ENCODE peak calls at places on chromosomes 12 and 14, in eight cellular contexts. H is K562, O is mesenchymal stem cell, C is body of pancreas, S is fibroblast of pulmonary artery, J is psoas muscle, F is brain microvascular endothelial cell, P is BE2C. K is an unnamed sample.

GRCh38 chr12:56636675-56637540 is 6.8 kb upstream of the BAZ2A start:
- DNase-seq in O (peak; percentile 100), H (peak; percentile 90), S (peak; percentile 100), P (peak; percentile 99), C (peak; percentile 99), F (peak; percentile 100), J (peak; percentile 99), K (peak; percentile 99)

GRCh38 chr12:40692617-40693502 is 621 bp downstream of the CNTN1 start:
- DNase-seq in P (peak; percentile 50), C (peak; percentile 32), H (no peak), F (no peak), J (peak; percentile 16), S (no peak), O (no peak), K (no peak)

GRCh38 chr12:88142610-88142991 is 494 bp downstream of the TMTC3 start:
- DNase-seq in H (peak; percentile 16), P (peak; percentile 18), F (no peak), S (no peak), C (no peak), O (no peak), J (peak; percentile 27), K (peak; percentile 0)

GRCh38 chr12:113145720-113146551 is 3.6 kb upstream of the CFAP73 start:
- DNase-seq in S (peak; percentile 69), P (no peak), O (no peak), H (no peak), F (no peak), J (no peak), C (no peak), K (no peak)

GRCh38 chr14:100767788-100768536 is 41.3 kb downstream of the DLK1 start:
- DNase-seq in O (no peak), C (no peak), P (no peak), H (no peak), S (no peak), J (no peak), F (no peak), K (no peak)

GRCh38 chr12:101044512-101045074 is 165.4 kb downstream of the SLC5A8 start:
- DNase-seq in F (no peak), C (no peak), O (no peak), J (no peak), P (no peak), S (peak; percentile 29), H (no peak), K (no peak)

GRCh38 chr14:68140111-68140741 is 320.6 kb downstream of the RAD51B start:
- DNase-seq in O (peak; percentile 98), F (peak; percentile 94), C (peak; percentile 79), J (no peak), H (no peak), P (no peak), S (peak; percentile 97), K (peak; percentile 91)

GRCh38 chr12:127280393-127281275 is 986.3 kb upstream of the TMEM132C start:
- DNase-seq in F (no peak), H (peak; percentile 86), P (peak; percentile 52), S (no peak), C (peak; percentile 42), O (peak; percentile 3), J (peak; percentile 33), K (no peak)

GRCh38 chr14:77660754-77661153 is 44.3 kb upstream of the SPTLC2 start:
- DNase-seq in O (no peak), J (no peak), S (no peak), H (no peak), C (peak; percentile 27), P (peak; percentile 44), F (no peak), K (no peak)

GRCh38 chr12:26113194-26113654 is 11.6 kb downstream of the BHLHE41 start:
- DNase-seq in C (peak; percentile 67), H (no peak), S (no peak), J (no peak), O (peak; percentile 35), F (no peak), P (no peak), K (peak; percentile 40)

GRCh38 chr12:125140239-125140917 is 75.1 kb downstream of the AACS start:
- DNase-seq in H (no peak), C (no peak), O (peak; percentile 13), P (no peak), F (no peak), S (no peak), J (no peak), K (no peak)

GRCh38 chr14:72686101-72686500 is 207.8 kb downstream of the DPF3 start:
- DNase-seq in J (no peak), F (no peak), C (no peak), O (peak; percentile 41), P (no peak), H (no peak), S (no peak), K (no peak)

GRCh38 chr14:100538566-100539318 is 48.5 kb downstream of the BEGAIN start:
- DNase-seq in C (no peak), S (no peak), J (peak; percentile 11), F (no peak), O (no peak), P (peak; percentile 15), H (no peak), K (no peak)

GRCh38 chr14:95482967-95483842 is 33.2 kb downstream of the SYNE3 start:
- DNase-seq in F (peak; percentile 88), J (peak; percentile 83), C (peak; percentile 51), O (peak; percentile 97), P (peak; percentile 75), S (peak; percentile 91), H (peak; percentile 16), K (peak; percentile 88)

GRCh38 chr14:102317564-102318248 is 1.8 kb upstream of the ZNF839 start:
- DNase-seq in C (no peak), P (no peak), H (no peak), O (no peak), S (peak; percentile 20), F (no peak), J (no peak), K (peak; percentile 85)

GRCh38 chr12:46585854-46586621 is 213.5 kb upstream of the SLC38A2 start:
- DNase-seq in P (peak; percentile 35), C (peak; percentile 48), S (peak; percentile 73), J (no peak), H (no peak), O (peak; percentile 81), F (peak; percentile 94), K (no peak)

GRCh38 chr14:41037388-41037787 is 569.3 kb upstream of the LRFN5 start:
- DNase-seq in F (no peak), J (no peak), P (no peak), H (no peak), S (no peak), C (no peak), O (no peak), K (no peak)

DNA sequence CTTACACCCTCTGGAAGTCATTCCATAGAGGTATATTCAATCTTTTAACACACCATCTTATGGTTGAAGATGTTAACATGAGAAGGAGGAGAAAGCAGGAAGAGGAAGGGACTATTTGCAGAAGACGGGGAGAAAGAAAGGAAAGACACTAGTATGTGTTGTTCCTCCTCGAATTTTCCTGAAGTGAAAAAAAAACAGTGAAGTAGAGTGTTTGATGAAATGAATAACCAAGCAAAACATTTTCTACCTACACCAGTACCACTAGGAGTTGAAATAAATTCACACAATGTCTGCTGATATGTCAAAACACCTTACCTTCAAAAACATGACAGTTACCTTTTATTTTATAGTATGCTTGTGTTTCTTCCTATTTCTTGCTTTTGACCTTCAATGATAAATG is 1.4 kb upstream of the CNOT2 start:
- DNase-seq in O (no peak), H (no peak), P (no peak), J (no peak), F (no peak), C (no peak), S (no peak), K (no peak)
- H3K4me3 ChIP-seq in O (no peak overlapping the region), H (peak overlapping the region; percentile 87), P (peak overlapping the region; percentile 96), J (peak overlapping the region; percentile 92), F (peak overlapping the region; percentile 75), C (no peak overlapping the region), S (peak overlapping the region; percentile 88), K (no peak overlapping the region)

DNA sequence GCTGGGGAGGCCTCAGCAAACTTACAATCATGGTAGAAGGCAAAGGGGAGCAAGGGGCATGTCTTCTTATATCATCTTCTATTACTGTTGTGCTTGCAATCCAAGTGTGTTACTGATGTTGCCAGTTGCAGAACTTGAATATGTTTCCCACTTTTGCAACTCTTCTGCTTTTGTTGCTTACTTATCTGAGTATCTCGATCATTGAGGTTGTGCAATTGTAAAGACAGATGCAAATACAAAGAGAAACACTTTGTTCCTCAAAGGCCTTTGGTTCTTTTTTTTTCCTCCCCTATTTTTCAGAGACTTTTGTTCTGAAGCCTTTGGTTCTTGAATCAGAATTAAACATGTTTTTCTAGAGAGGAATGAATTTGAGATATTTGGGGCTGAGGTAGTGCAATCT is 3.7 kb upstream of the COX8C start:
- DNase-seq in S (no peak), F (no peak), J (no peak), P (no peak), C (no peak), O (no peak), H (no peak), K (no peak)
- H3K4me3 ChIP-seq in S (no peak overlapping the region), F (no peak overlapping the region), J (no peak overlapping the region), P (no peak overlapping the region), C (no peak overlapping the region), O (no peak overlapping the region), H (no peak overlapping the region), K (no peak overlapping the region)

DNA sequence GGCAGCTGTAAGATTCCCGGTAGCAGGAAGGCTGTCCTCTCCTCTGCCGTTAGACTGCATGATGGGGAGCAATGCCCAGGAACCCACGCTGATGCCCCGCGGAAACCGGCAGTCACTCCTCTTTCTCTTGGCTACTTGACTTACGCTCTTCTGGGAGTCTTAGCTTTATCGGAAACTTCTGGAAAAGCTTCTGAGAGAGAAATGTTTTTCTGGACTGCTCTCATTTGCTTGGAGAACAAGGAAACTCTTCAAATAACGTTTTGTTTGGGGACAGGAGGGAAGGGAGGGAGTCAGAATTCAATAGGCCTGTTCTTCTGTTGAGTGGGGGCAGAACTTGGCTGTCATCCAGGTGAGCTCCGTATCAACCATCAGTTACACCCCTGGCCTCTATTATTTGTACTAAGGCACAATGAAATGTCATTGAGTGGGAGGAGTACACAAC is 128.0 kb upstream of the MAX start:
- DNase-seq in J (no peak), C (peak; percentile 62), F (no peak), S (peak; percentile 88), H (peak; percentile 18), P (peak; percentile 61), O (no peak), K (no peak)
- H3K4me3 ChIP-seq in J (peak overlapping the region; percentile 66), C (no peak overlapping the region), F (no peak overlapping the region), S (peak overlapping the region; percentile 28), H (no peak overlapping the region), P (peak overlapping the region; percentile 53), O (no peak overlapping the region), K (no peak overlapping the region)

DNA sequence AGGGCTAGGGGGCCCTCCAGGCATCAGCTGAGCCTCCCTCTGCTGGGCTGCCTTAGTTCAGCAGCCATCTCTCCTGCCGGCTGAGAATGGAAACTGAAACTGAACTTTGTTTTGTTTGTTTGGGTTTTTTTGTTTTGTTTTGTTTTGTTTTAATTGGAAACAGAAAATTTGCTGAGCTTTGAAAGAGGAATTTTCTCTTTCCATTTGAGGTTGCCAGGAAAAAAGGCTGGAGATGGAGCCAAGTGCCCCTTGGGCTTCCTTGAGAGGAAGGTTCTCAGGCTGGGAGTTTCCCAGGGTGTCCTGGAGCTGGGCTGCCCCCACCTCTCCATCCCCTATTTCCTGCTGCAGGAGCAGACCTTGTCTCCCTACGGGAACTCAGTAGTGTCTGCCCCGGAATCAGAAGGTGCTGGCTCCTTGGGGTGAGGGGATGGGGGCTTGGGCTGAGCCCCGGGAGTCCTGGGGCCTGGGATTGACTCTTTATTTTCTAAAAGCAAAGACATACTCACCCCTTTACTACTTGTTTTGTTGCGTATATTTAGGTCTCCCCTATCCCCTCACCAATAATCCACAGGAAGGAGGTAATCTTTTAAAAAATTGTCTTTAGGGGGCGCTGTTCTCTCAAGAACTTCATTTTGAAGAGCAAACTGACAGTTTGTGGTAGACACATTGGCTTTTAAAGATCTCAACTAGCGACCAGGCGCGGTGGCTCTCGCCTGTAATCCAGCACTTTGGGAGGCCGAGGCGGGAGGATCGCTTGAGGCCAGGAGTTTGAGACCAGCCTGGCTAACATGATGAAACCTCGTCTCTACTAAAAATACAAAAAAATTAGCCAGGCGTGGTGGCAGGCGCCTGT is 21.3 kb upstream of the OASL start:
- DNase-seq in F (peak; percentile 24), C (peak; percentile 27), O (peak; percentile 82), J (no peak), H (peak; percentile 32), P (no peak), S (peak; percentile 55), K (peak; percentile 21)
- H3K4me3 ChIP-seq in F (peak overlapping the region; percentile 35), C (no peak overlapping the region), O (no peak overlapping the region), J (peak overlapping the region; percentile 49), H (peak overlapping the region; percentile 14), P (no peak overlapping the region), S (peak overlapping the region; percentile 15), K (no peak overlapping the region)